ENCODE peak calls at places on chromosomes 12 and 14, in ten cellular contexts. One of them, this sample, is unnamed.

GRCh38 chr12:76143343-76144252 is 59.1 kb upstream of the NAP1L1 start:
- DNase-seq in mucosa of descending colon: no peak
- DNase-seq in left ventricle myocardium superior: no peak
- DNase-seq in SK-N-MC: no peak
- DNase-seq in cardiac muscle cell: no peak
- DNase-seq in caudate nucleus: no peak
- DNase-seq in germinal center: no peak
- DNase-seq in activated CD4-positive, alpha-beta T cell treated with anti-CD3 and anti-CD28 coated beads, Interleukin-2, amount 10 ng/mL, durations not matched to agents 7 days and 5 days: peak
- DNase-seq in nephron progenitor cell: no peak
- DNase-seq in fibroblast of the aortic adventitia: no peak
- DNase-seq in this sample: no peak

GRCh38 chr12:101097829-101098580 is 112.0 kb downstream of the SLC5A8 start:
- DNase-seq in activated CD4-positive, alpha-beta T cell treated with anti-CD3 and anti-CD28 coated beads, Interleukin-2, amount 10 ng/mL, durations not matched to agents 7 days and 5 days: no peak
- DNase-seq in fibroblast of the aortic adventitia: no peak
- DNase-seq in cardiac muscle cell: no peak
- DNase-seq in mucosa of descending colon: no peak
- DNase-seq in caudate nucleus: no peak
- DNase-seq in nephron progenitor cell: no peak
- DNase-seq in germinal center: no peak
- DNase-seq in SK-N-MC: no peak
- DNase-seq in left ventricle myocardium superior: no peak
- DNase-seq in this sample: no peak

GRCh38 chr14:59534361-59534987 is 42.1 kb downstream of the CCDC175 start:
- DNase-seq in cardiac muscle cell: no peak
- DNase-seq in nephron progenitor cell: peak
- DNase-seq in left ventricle myocardium superior: no peak
- DNase-seq in SK-N-MC: no peak
- DNase-seq in fibroblast of the aortic adventitia: no peak
- DNase-seq in caudate nucleus: no peak
- DNase-seq in mucosa of descending colon: no peak
- DNase-seq in germinal center: no peak
- DNase-seq in activated CD4-positive, alpha-beta T cell treated with anti-CD3 and anti-CD28 coated beads, Interleukin-2, amount 10 ng/mL, durations not matched to agents 7 days and 5 days: no peak
- DNase-seq in this sample: no peak

GRCh38 chr12:50517456-50518048 is 12.8 kb downstream of the DIP2B start:
- DNase-seq in activated CD4-positive, alpha-beta T cell treated with anti-CD3 and anti-CD28 coated beads, Interleukin-2, amount 10 ng/mL, durations not matched to agents 7 days and 5 days: no peak
- DNase-seq in fibroblast of the aortic adventitia: peak
- DNase-seq in cardiac muscle cell: peak
- DNase-seq in mucosa of descending colon: no peak
- DNase-seq in germinal center: peak
- DNase-seq in left ventricle myocardium superior: no peak
- DNase-seq in nephron progenitor cell: no peak
- DNase-seq in SK-N-MC: no peak
- DNase-seq in caudate nucleus: no peak
- DNase-seq in this sample: no peak

GRCh38 chr12:2288001-2288400 is 235.2 kb downstream of the CACNA1C start:
- DNase-seq in mucosa of descending colon: no peak
- DNase-seq in SK-N-MC: no peak
- DNase-seq in fibroblast of the aortic adventitia: peak
- DNase-seq in nephron progenitor cell: no peak
- DNase-seq in activated CD4-positive, alpha-beta T cell treated with anti-CD3 and anti-CD28 coated beads, Interleukin-2, amount 10 ng/mL, durations not matched to agents 7 days and 5 days: no peak
- DNase-seq in caudate nucleus: no peak
- DNase-seq in left ventricle myocardium superior: no peak
- DNase-seq in germinal center: no peak
- DNase-seq in cardiac muscle cell: peak
- DNase-seq in this sample: no peak

GRCh38 chr12:2376855-2377657 is 324.3 kb downstream of the CACNA1C start:
- DNase-seq in fibroblast of the aortic adventitia: no peak
- DNase-seq in SK-N-MC: no peak
- DNase-seq in activated CD4-positive, alpha-beta T cell treated with anti-CD3 and anti-CD28 coated beads, Interleukin-2, amount 10 ng/mL, durations not matched to agents 7 days and 5 days: no peak
- DNase-seq in caudate nucleus: no peak
- DNase-seq in germinal center: no peak
- DNase-seq in mucosa of descending colon: peak
- DNase-seq in left ventricle myocardium superior: no peak
- DNase-seq in cardiac muscle cell: no peak
- DNase-seq in nephron progenitor cell: no peak
- DNase-seq in this sample: no peak

GRCh38 chr12:98821849-98822248 is 176.8 kb downstream of the APAF1 start:
- DNase-seq in activated CD4-positive, alpha-beta T cell treated with anti-CD3 and anti-CD28 coated beads, Interleukin-2, amount 10 ng/mL, durations not matched to agents 7 days and 5 days: no peak
- DNase-seq in caudate nucleus: no peak
- DNase-seq in left ventricle myocardium superior: no peak
- DNase-seq in mucosa of descending colon: no peak
- DNase-seq in nephron progenitor cell: no peak
- DNase-seq in SK-N-MC: no peak
- DNase-seq in germinal center: no peak
- DNase-seq in fibroblast of the aortic adventitia: no peak
- DNase-seq in cardiac muscle cell: no peak
- DNase-seq in this sample: no peak

GRCh38 chr14:94291906-94292525 is 1.1 kb downstream of the SERPINA10 start:
- DNase-seq in left ventricle myocardium superior: no peak
- DNase-seq in fibroblast of the aortic adventitia: no peak
- DNase-seq in mucosa of descending colon: no peak
- DNase-seq in SK-N-MC: no peak
- DNase-seq in cardiac muscle cell: no peak
- DNase-seq in germinal center: no peak
- DNase-seq in caudate nucleus: no peak
- DNase-seq in activated CD4-positive, alpha-beta T cell treated with anti-CD3 and anti-CD28 coated beads, Interleukin-2, amount 10 ng/mL, durations not matched to agents 7 days and 5 days: no peak
- DNase-seq in nephron progenitor cell: no peak
- DNase-seq in this sample: no peak

GRCh38 chr12:132347471-132347855 is 18.1 kb upstream of the GALNT9 start:
- DNase-seq in germinal center: no peak
- DNase-seq in SK-N-MC: no peak
- DNase-seq in fibroblast of the aortic adventitia: no peak
- DNase-seq in left ventricle myocardium superior: no peak
- DNase-seq in mucosa of descending colon: no peak
- DNase-seq in caudate nucleus: no peak
- DNase-seq in cardiac muscle cell: no peak
- DNase-seq in nephron progenitor cell: no peak
- DNase-seq in activated CD4-positive, alpha-beta T cell treated with anti-CD3 and anti-CD28 coated beads, Interleukin-2, amount 10 ng/mL, durations not matched to agents 7 days and 5 days: no peak
- DNase-seq in this sample: no peak

GRCh38 chr14:105465209-105466031 is 9.2 kb upstream of the CRIP2 start:
- DNase-seq in germinal center: no peak
- DNase-seq in SK-N-MC: no peak
- DNase-seq in mucosa of descending colon: no peak
- DNase-seq in activated CD4-positive, alpha-beta T cell treated with anti-CD3 and anti-CD28 coated beads, Interleukin-2, amount 10 ng/mL, durations not matched to agents 7 days and 5 days: no peak
- DNase-seq in nephron progenitor cell: no peak
- DNase-seq in left ventricle myocardium superior: peak
- DNase-seq in cardiac muscle cell: no peak
- DNase-seq in fibroblast of the aortic adventitia: no peak
- DNase-seq in caudate nucleus: no peak
- DNase-seq in this sample: no peak

GRCh38 chr14:106549064-106549463 is 1022.7 kb downstream of the TMEM121 start:
- DNase-seq in germinal center: no peak
- DNase-seq in caudate nucleus: no peak
- DNase-seq in fibroblast of the aortic adventitia: no peak
- DNase-seq in mucosa of descending colon: no peak
- DNase-seq in SK-N-MC: no peak
- DNase-seq in activated CD4-positive, alpha-beta T cell treated with anti-CD3 and anti-CD28 coated beads, Interleukin-2, amount 10 ng/mL, durations not matched to agents 7 days and 5 days: no peak
- DNase-seq in cardiac muscle cell: no peak
- DNase-seq in left ventricle myocardium superior: no peak
- DNase-seq in nephron progenitor cell: no peak
- DNase-seq in this sample: no peak